ENCODE peak calls at places on chromosome 5, in five cellular contexts. M is H1, C is cardiac muscle cell, X is body of pancreas, T is gastrocnemius medialis. H is an unnamed sample.

GRCh38 chr5:142601432-142601831 is 84.5 kb downstream of the FGF1 start:
- DNase-seq in M (no peak), C (no peak), X (no peak), T (no peak), H (no peak)

GRCh38 chr5:24389968-24390367 is 254.8 kb downstream of the CDH10 start:
- DNase-seq in M (no peak), C (no peak), X (no peak), T (no peak), H (no peak)

GRCh38 chr5:83632874-83633273 is 87.8 kb downstream of the HAPLN1 start:
- DNase-seq in M (no peak), C (peak; percentile 2), X (no peak), T (no peak), H (no peak)

GRCh38 chr5:55679556-55679955 is 32.6 kb downstream of the SLC38A9 start:
- DNase-seq in M (no peak), C (no peak), X (no peak), T (no peak), H (no peak)

GRCh38 chr5:99702565-99702964 is 773.8 kb upstream of the CHD1 start:
- DNase-seq in M (no peak), C (no peak), X (no peak), T (no peak), H (no peak)

GRCh38 chr5:108430931-108431608 is 49.2 kb upstream of the FBXL17 start:
- DNase-seq in M (no peak), C (no peak), X (no peak), T (no peak), H (no peak)

GRCh38 chr5:127925916-127926315 is 157.7 kb upstream of the SLC12A2 start:
- DNase-seq in M (no peak), C (no peak), X (peak; percentile 58), T (no peak), H (no peak)

GRCh38 chr5:110361501-110361900 is 365.0 kb downstream of the TMEM232 start:
- DNase-seq in M (no peak), C (no peak), X (no peak), T (no peak), H (no peak)

GRCh38 chr5:169650701-169651331 is 13.7 kb downstream of the DOCK2 start:
- DNase-seq in M (no peak), C (no peak), X (no peak), T (no peak), H (no peak)

GRCh38 chr5:118987988-118988945 is at the start of gene DTWD2:
- DNase-seq in M (peak; percentile 92), C (peak; percentile 96), X (peak; percentile 98), T (peak; percentile 78), H (peak; percentile 91)

GRCh38 chr5:170483701-170484458 is 19.9 kb upstream of the KCNIP1 start:
- DNase-seq in M (no peak), C (no peak), X (peak; percentile 47), T (no peak), H (peak; percentile 23)

GRCh38 chr5:107251151-107251550 is 419.6 kb downstream of the EFNA5 start:
- DNase-seq in M (no peak), C (no peak), X (no peak), T (no peak), H (no peak)

GRCh38 chr5:122377023-122377422 is 65.0 kb downstream of the SNCAIP start:
- DNase-seq in M (no peak), C (no peak), X (no peak), T (no peak), H (no peak)

GRCh38 chr5:102903074-102903871 is 148.2 kb downstream of the PAM start:
- DNase-seq in M (no peak), C (no peak), X (no peak), T (no peak), H (no peak)

GRCh38 chr5:128038641-128039040 is 44.9 kb upstream of the SLC12A2 start:
- DNase-seq in M (no peak), C (peak; percentile 42), X (no peak), T (no peak), H (no peak)

GRCh38 chr5:39363217-39363616 is 1.1 kb downstream of the C9 start:
- DNase-seq in M (no peak), C (no peak), X (no peak), T (no peak), H (no peak)

GRCh38 chr5:42360061-42360460 is 63.2 kb upstream of the GHR start:
- DNase-seq in M (no peak), C (no peak), X (no peak), T (no peak), H (no peak)

GRCh38 chr5:139676951-139677367 is 28.8 kb downstream of the CXXC5 start:
- DNase-seq in M (no peak), C (no peak), X (peak; percentile 66), T (no peak), H (no peak)

GRCh38 chr5:139675213-139675612 is 27.1 kb downstream of the CXXC5 start:
- DNase-seq in M (no peak), C (no peak), X (peak; percentile 59), T (no peak), H (no peak)

GRCh38 chr5:139675825-139676224 is 27.7 kb downstream of the CXXC5 start:
- DNase-seq in M (no peak), C (no peak), X (no peak), T (no peak), H (no peak)

GRCh38 chr5:139677404-139678282 is 29.5 kb downstream of the CXXC5 start:
- DNase-seq in M (no peak), C (peak; percentile 65), X (peak; percentile 82), T (no peak), H (no peak)

GRCh38 chr5:139676406-139676805 is 28.3 kb downstream of the CXXC5 start:
- DNase-seq in M (no peak), C (no peak), X (no peak), T (no peak), H (no peak)
- H3K4me1 ChIP-seq in M (peaks cover 12% of the 10 kb centered on the region), C (peaks cover 28% of the 10 kb centered on the region), X (peaks cover 75% of the 10 kb centered on the region), T (peaks cover 80% of the 10 kb centered on the region), H (peaks cover 78% of the 10 kb centered on the region)

GRCh38 chr5:35863159-35863558 is 6.5 kb downstream of the IL7R start:
- DNase-seq in M (no peak), C (no peak), X (no peak), T (no peak), H (no peak)

GRCh38 chr5:35861718-35862117 is 5.0 kb downstream of the IL7R start:
- DNase-seq in M (no peak), C (no peak), X (no peak), T (no peak), H (no peak)

GRCh38 chr5:35860686-35861085 is 4.0 kb downstream of the IL7R start:
- DNase-seq in M (no peak), C (no peak), X (no peak), T (no peak), H (no peak)

GRCh38 chr5:35859101-35859661 is 2.5 kb downstream of the IL7R start:
- DNase-seq in M (no peak), C (no peak), X (no peak), T (no peak), H (no peak)

DNA sequence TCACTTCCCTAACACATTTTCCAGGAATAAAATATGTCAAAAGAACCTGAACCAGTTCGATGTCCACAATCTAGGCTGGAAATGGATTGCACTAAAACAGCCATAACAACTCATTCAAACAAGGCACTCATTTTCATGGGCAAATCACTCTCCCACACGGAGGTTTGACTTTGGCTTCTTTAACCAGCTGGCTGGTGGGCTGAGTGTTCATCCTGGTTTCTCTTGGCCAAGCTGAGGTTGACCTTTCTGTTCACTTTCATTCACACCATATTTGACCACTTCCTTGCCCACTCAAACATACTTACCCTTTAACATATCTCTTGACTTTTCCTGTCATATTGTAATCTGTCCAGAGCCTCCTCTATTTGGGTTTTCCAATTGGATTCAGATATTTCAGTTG is 5.4 kb downstream of the IL7R start:
- DNase-seq in M (no peak), C (no peak), X (no peak), T (no peak), H (no peak)
- H3K4me3 ChIP-seq in M (no peak overlapping the region), C (no peak overlapping the region), X (no peak overlapping the region), T (no peak overlapping the region), H (no peak overlapping the region)

GRCh38 chr5:135008981-135009735 is 24.9 kb downstream of the PITX1 start:
- DNase-seq in M (no peak), C (no peak), X (no peak), T (no peak), H (no peak)
- H3K4me1 ChIP-seq in M (no peaks in the 10 kb centered on the region), C (no peaks in the 10 kb centered on the region), X (peaks cover 5% of the 10 kb centered on the region), T (no peaks in the 10 kb centered on the region), H (no peaks in the 10 kb centered on the region)

GRCh38 chr5:72180925-72181324 is 73.7 kb downstream of the MAP1B start:
- DNase-seq in M (no peak), C (no peak), X (no peak), T (no peak), H (no peak)

GRCh38 chr5:72177538-72177937 is 70.3 kb downstream of the MAP1B start:
- DNase-seq in M (no peak), C (no peak), X (no peak), T (no peak), H (no peak)

GRCh38 chr5:72183231-72183630 is 76.0 kb downstream of the MAP1B start:
- DNase-seq in M (no peak), C (no peak), X (no peak), T (no peak), H (no peak)

GRCh38 chr5:72179816-72180440 is 72.7 kb downstream of the MAP1B start:
- DNase-seq in M (no peak), C (no peak), X (no peak), T (no peak), H (no peak)

GRCh38 chr5:72178910-72179815 is 71.9 kb downstream of the MAP1B start:
- DNase-seq in M (no peak), C (no peak), X (peak; percentile 50), T (peak; percentile 25), H (peak; percentile 87)
- H3K4me3 ChIP-seq in M (no peak overlapping the region), C (no peak overlapping the region), X (no peak overlapping the region), T (peak overlapping the region; percentile 27), H (no peak overlapping the region)

H was measured in right atrium auricular region.